ENCODE peak calls at places on chromosomes 5 and 9, in six cellular contexts. Z is pancreas; J is IMR-90; Y is Panc1; U is CD8-positive, alpha-beta T cell; H is AG04450. W is an unnamed sample.

GRCh38 chr9:21696411-21696865 is 106.0 kb upstream of the MTAP start:
- DNase-seq in Z (no peak), J (no peak), Y (no peak), U (no peak), H (no peak), W (no peak)

GRCh38 chr9:6229604-6230003 is 14.0 kb downstream of the IL33 start:
- DNase-seq in Z (no peak), J (peak; percentile 12), Y (no peak), U (no peak), H (no peak), W (no peak)

GRCh38 chr5:15683332-15683731 is 183.4 kb downstream of the FBXL7 start:
- DNase-seq in Z (no peak), J (peak; percentile 24), Y (no peak), U (no peak), H (no peak), W (no peak)

GRCh38 chr9:385818-386398 is 171.2 kb downstream of the DOCK8 start:
- DNase-seq in Z (no peak), J (peak; percentile 52), Y (peak; percentile 15), U (no peak), H (peak; percentile 6), W (peak; percentile 4)

GRCh38 chr5:90640484-90641059 is 82.0 kb downstream of the ADGRV1 start:
- DNase-seq in Z (peak; percentile 14), J (no peak), Y (no peak), U (no peak), H (no peak), W (peak; percentile 68)

GRCh38 chr9:30978000-30978399 is 1406.4 kb upstream of the ACO1 start:
- DNase-seq in Z (no peak), J (no peak), Y (no peak), U (no peak), H (no peak), W (no peak)

GRCh38 chr9:21605489-21605931 is 123.4 kb upstream of the IFNE start:
- DNase-seq in Z (no peak), J (peak; percentile 88), Y (no peak), U (no peak), H (peak; percentile 42), W (no peak)

GRCh38 chr5:66538531-66538930 is 57.7 kb upstream of the MAST4 start:
- DNase-seq in Z (no peak), J (no peak), Y (no peak), U (no peak), H (no peak), W (no peak)

GRCh38 chr5:119318256-119318914 is 37.4 kb upstream of the TNFAIP8 start:
- DNase-seq in Z (no peak), J (no peak), Y (no peak), U (no peak), H (no peak), W (no peak)

GRCh38 chr5:18772475-18772874 is 1138.2 kb downstream of the TAF11L14 start:
- DNase-seq in Z (no peak), J (no peak), Y (peak; percentile 61), U (no peak), H (no peak), W (no peak)

GRCh38 chr5:134053840-134054338 is 49.1 kb upstream of the VDAC1 start:
- DNase-seq in Z (no peak), J (peak; percentile 8), Y (no peak), U (no peak), H (no peak), W (no peak)

GRCh38 chr5:162436055-162436454 is 368.5 kb downstream of the GABRG2 start:
- DNase-seq in Z (no peak), J (no peak), Y (no peak), U (no peak), H (no peak), W (no peak)

GRCh38 chr5:55159763-55160492 is at the start of gene GPX8:
- DNase-seq in Z (no peak), J (peak; percentile 92), Y (peak; percentile 73), U (no peak), H (peak; percentile 78), W (no peak)

GRCh38 chr9:71719585-71719984 is 48.7 kb downstream of the CEMIP2 start:
- DNase-seq in Z (no peak), J (peak; percentile 11), Y (no peak), U (no peak), H (no peak), W (no peak)

GRCh38 chr9:14433841-14434511 is 120.0 kb upstream of the NFIB start:
- DNase-seq in Z (no peak), J (peak; percentile 69), Y (peak; percentile 15), U (no peak), H (peak; percentile 23), W (no peak)

GRCh38 chr9:17625644-17626388 is 47.0 kb downstream of the SH3GL2 start:
- DNase-seq in Z (no peak), J (peak; percentile 38), Y (no peak), U (no peak), H (no peak), W (no peak)

GRCh38 chr9:133256686-133257091 is 18.3 kb downstream of the ABO start:
- DNase-seq in Z (no peak), J (no peak), Y (no peak), U (no peak), H (no peak), W (no peak)

GRCh38 chr9:30280229-30280900 is 2104.1 kb upstream of the ACO1 start:
- DNase-seq in Z (no peak), J (no peak), Y (no peak), U (no peak), H (no peak), W (no peak)

GRCh38 chr9:128310461-128310860 is 11.8 kb downstream of the TRUB2 start:
- DNase-seq in Z (no peak), J (no peak), Y (no peak), U (no peak), H (no peak), W (no peak)

GRCh38 chr9:110189001-110189400 is 19.0 kb downstream of the C9orf152 start:
- DNase-seq in Z (peak; percentile 66), J (peak; percentile 18), Y (no peak), U (no peak), H (no peak), W (no peak)

GRCh38 chr5:122863240-122863639 is 17.8 kb downstream of the SNX24 start:
- DNase-seq in Z (no peak), J (no peak), Y (no peak), U (no peak), H (no peak), W (no peak)

GRCh38 chr5:73365990-73366667 is 82.4 kb downstream of the FOXD1 start:
- DNase-seq in Z (no peak), J (no peak), Y (no peak), U (no peak), H (no peak), W (no peak)

GRCh38 chr9:20898885-20899554 is 132.4 kb downstream of the HACD4 start:
- DNase-seq in Z (no peak), J (peak; percentile 16), Y (no peak), U (no peak), H (no peak), W (no peak)

GRCh38 chr5:171157233-171157632 is 151.8 kb upstream of the TLX3 start:
- DNase-seq in Z (no peak), J (no peak), Y (no peak), U (no peak), H (no peak), W (no peak)
- H3K27ac ChIP-seq in Z (no peak overlapping the region), J (no peak overlapping the region), Y (no peak overlapping the region), U (no peak overlapping the region), H (no peak overlapping the region), W (no peak overlapping the region)

GRCh38 chr5:60526336-60526875 is 173.6 kb downstream of the DEPDC1B start:
- DNase-seq in Z (no peak), J (no peak), Y (no peak), U (no peak), H (no peak), W (no peak)
- H3K27ac ChIP-seq in Z (no peak overlapping the region), J (no peak overlapping the region), Y (no peak overlapping the region), U (no peak overlapping the region), H (no peak overlapping the region), W (no peak overlapping the region)

DNA sequence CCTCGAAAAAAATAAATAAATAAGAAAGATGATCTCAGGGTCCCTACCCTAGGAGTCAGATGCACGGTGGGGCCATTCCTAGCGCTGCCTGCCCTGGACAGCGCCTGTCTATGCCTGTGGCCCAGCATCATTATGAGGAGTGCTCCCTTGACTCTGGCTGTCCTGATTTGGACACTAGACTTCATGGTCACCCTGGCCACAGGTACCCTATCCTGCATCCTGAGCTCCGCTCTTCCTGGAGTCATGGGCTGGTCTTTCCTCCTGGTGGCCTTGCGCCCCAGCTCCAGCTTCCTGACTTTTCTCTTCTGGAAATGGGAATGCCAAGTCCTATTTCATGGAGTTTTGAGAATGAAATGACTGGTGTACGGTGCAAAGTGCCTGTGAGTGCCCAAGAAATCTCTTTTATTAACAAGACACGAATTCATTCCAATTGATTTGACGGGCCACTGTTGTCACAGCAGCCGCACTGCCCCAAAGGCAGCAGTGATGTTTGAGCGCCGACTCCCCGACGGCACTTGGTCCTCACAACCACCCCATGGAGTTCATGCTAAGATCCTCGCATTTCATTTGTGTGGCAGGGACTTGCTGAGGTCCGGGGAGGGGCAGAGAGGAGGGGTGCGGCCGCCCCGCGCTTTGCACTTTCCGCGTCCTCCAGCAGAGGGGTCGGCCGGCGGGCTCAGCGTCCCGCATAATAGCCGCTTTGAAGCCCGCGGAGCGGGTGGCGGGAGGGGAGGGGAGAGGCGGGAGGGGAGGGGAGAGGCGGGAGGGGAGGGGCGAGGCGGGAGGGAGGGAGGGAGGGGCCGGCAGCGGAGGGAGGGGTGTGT is 453 bp upstream of the AIF1L start:
- DNase-seq in Z (no peak), J (no peak), Y (no peak), U (no peak), H (no peak), W (peak; percentile 43)
- H3K27ac ChIP-seq in Z (no peak overlapping the region), J (no peak overlapping the region), Y (no peak overlapping the region), U (no peak overlapping the region), H (no peak overlapping the region), W (peak overlapping the region; percentile 87)

GRCh38 chr5:116382025-116382873 is 192.4 kb downstream of the SEMA6A start:
- DNase-seq in Z (no peak), J (no peak), Y (no peak), U (no peak), H (no peak), W (no peak)

GRCh38 chr5:116380615-116381014 is 194.0 kb downstream of the SEMA6A start:
- DNase-seq in Z (no peak), J (no peak), Y (no peak), U (no peak), H (no peak), W (no peak)

GRCh38 chr5:116378007-116378831 is 196.4 kb downstream of the SEMA6A start:
- DNase-seq in Z (no peak), J (no peak), Y (no peak), U (no peak), H (no peak), W (no peak)

GRCh38 chr5:116379306-116379705 is 195.3 kb downstream of the SEMA6A start:
- DNase-seq in Z (no peak), J (no peak), Y (no peak), U (no peak), H (no peak), W (no peak)

DNA sequence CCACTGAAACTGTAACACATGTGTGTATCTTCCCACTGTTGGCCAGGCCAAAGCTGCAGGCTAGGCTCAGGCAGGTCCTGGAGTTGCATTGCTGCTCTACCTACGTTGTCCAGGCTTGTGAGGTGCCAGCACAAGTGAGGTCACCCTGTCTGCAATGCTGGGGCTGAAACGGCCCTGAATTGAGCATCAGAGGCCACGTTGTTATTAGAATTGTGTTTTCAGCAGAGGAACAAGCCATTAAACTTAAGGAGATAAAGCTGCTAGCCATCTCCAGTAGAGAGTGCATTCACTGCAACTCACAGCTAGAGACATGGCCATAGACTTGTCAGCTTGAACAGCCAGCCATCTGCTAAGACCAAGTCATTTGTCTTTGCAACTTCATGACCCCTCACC is 191.8 kb downstream of the SEMA6A start:
- DNase-seq in Z (no peak), J (no peak), Y (no peak), U (no peak), H (no peak), W (no peak)
- H3K27ac ChIP-seq in Z (no peak overlapping the region), J (no peak overlapping the region), Y (no peak overlapping the region), U (no peak overlapping the region), H (no peak overlapping the region), W (peak overlapping the region; percentile 65)

W was measured in caudate nucleus.